ENCODE peak calls at places on chromosomes 4 and X, in eight cellular contexts. One of them, this sample, is unnamed. For H3K9me3, H3K4me1 and H3K36me3, the result is how much of the 10 kb centered on the place peaks cover.

GRCh38 chrX:53261573-53261972 is 19.8 kb downstream of the IQSEC2 start:
- DNase-seq in heart left ventricle: no peak
- DNase-seq in small intestine: no peak
- DNase-seq in mucosa of descending colon: no peak
- DNase-seq in CD8-positive, alpha-beta T cell: no peak
- DNase-seq in fibroblast of lung: no peak
- DNase-seq in tibial artery: no peak
- DNase-seq in SJSA1: no peak
- DNase-seq in this sample: no peak

GRCh38 chrX:147217334-147217733 is 402.8 kb upstream of the CXorf51A start:
- DNase-seq in small intestine: no peak
- DNase-seq in heart left ventricle: no peak
- DNase-seq in tibial artery: no peak
- DNase-seq in fibroblast of lung: no peak
- DNase-seq in SJSA1: no peak
- DNase-seq in CD8-positive, alpha-beta T cell: no peak
- DNase-seq in mucosa of descending colon: no peak
- DNase-seq in this sample: no peak

GRCh38 chr4:141905751-141906150 is 269.4 kb downstream of the IL15 start:
- DNase-seq in SJSA1: no peak
- DNase-seq in heart left ventricle: no peak
- DNase-seq in fibroblast of lung: peak
- DNase-seq in small intestine: no peak
- DNase-seq in mucosa of descending colon: no peak
- DNase-seq in CD8-positive, alpha-beta T cell: no peak
- DNase-seq in tibial artery: no peak
- DNase-seq in this sample: no peak

GRCh38 chr4:121096629-121097028 is 24.3 kb upstream of the NDNF start:
- DNase-seq in mucosa of descending colon: no peak
- DNase-seq in fibroblast of lung: peak
- DNase-seq in small intestine: peak
- DNase-seq in tibial artery: no peak
- DNase-seq in SJSA1: no peak
- DNase-seq in heart left ventricle: no peak
- DNase-seq in CD8-positive, alpha-beta T cell: no peak
- DNase-seq in this sample: no peak

GRCh38 chr4:122576261-122577188 is 44.3 kb downstream of the IL21 start:
- DNase-seq in heart left ventricle: no peak
- DNase-seq in fibroblast of lung: peak
- DNase-seq in CD8-positive, alpha-beta T cell: no peak
- DNase-seq in small intestine: peak
- DNase-seq in SJSA1: no peak
- DNase-seq in mucosa of descending colon: no peak
- DNase-seq in tibial artery: no peak
- DNase-seq in this sample: peak

GRCh38 chrX:35741142-35741541 is 57.0 kb upstream of the MAGEB16 start:
- DNase-seq in tibial artery: no peak
- DNase-seq in CD8-positive, alpha-beta T cell: no peak
- DNase-seq in fibroblast of lung: no peak
- DNase-seq in mucosa of descending colon: no peak
- DNase-seq in small intestine: no peak
- DNase-seq in heart left ventricle: no peak
- DNase-seq in SJSA1: no peak
- DNase-seq in this sample: no peak

GRCh38 chr4:185115827-185116232 is 27.2 kb upstream of the SLC25A4 start:
- DNase-seq in tibial artery: peak
- DNase-seq in small intestine: peak
- DNase-seq in SJSA1: no peak
- DNase-seq in CD8-positive, alpha-beta T cell: no peak
- DNase-seq in heart left ventricle: peak
- DNase-seq in mucosa of descending colon: peak
- DNase-seq in fibroblast of lung: peak
- DNase-seq in this sample: no peak

GRCh38 chr4:143351149-143351691 is 14.5 kb downstream of the GAB1 start:
- DNase-seq in CD8-positive, alpha-beta T cell: no peak
- DNase-seq in mucosa of descending colon: peak
- DNase-seq in fibroblast of lung: no peak
- DNase-seq in tibial artery: no peak
- DNase-seq in heart left ventricle: no peak
- DNase-seq in small intestine: no peak
- DNase-seq in SJSA1: no peak
- DNase-seq in this sample: no peak

GRCh38 chrX:119537487-119537886 is 27.7 kb downstream of the STEEP1 start:
- DNase-seq in SJSA1: no peak
- DNase-seq in tibial artery: no peak
- DNase-seq in fibroblast of lung: no peak
- DNase-seq in mucosa of descending colon: no peak
- DNase-seq in heart left ventricle: no peak
- DNase-seq in CD8-positive, alpha-beta T cell: no peak
- DNase-seq in small intestine: no peak
- DNase-seq in this sample: no peak

GRCh38 chrX:153703036-153703370 is 15.3 kb downstream of the SLC6A8 start:
- DNase-seq in small intestine: peak
- DNase-seq in SJSA1: no peak
- DNase-seq in heart left ventricle: peak
- DNase-seq in tibial artery: no peak
- DNase-seq in fibroblast of lung: peak
- DNase-seq in CD8-positive, alpha-beta T cell: no peak
- DNase-seq in mucosa of descending colon: peak
- DNase-seq in this sample: no peak

GRCh38 chr4:150588341-150588740 is 6.4 kb downstream of the MAB21L2 start:
- DNase-seq in CD8-positive, alpha-beta T cell: no peak
- DNase-seq in SJSA1: no peak
- DNase-seq in tibial artery: no peak
- DNase-seq in mucosa of descending colon: no peak
- DNase-seq in small intestine: no peak
- DNase-seq in heart left ventricle: no peak
- DNase-seq in fibroblast of lung: no peak
- DNase-seq in this sample: no peak

GRCh38 chr4:7817877-7818675 is 121.6 kb downstream of the AFAP1 start:
- DNase-seq in small intestine: no peak
- DNase-seq in fibroblast of lung: peak
- DNase-seq in mucosa of descending colon: no peak
- DNase-seq in CD8-positive, alpha-beta T cell: no peak
- DNase-seq in SJSA1: peak
- DNase-seq in tibial artery: no peak
- DNase-seq in heart left ventricle: peak
- DNase-seq in this sample: no peak

GRCh38 chr4:140097572-140097971 is 56.4 kb downstream of the MAML3 start:
- DNase-seq in heart left ventricle: no peak
- DNase-seq in SJSA1: no peak
- DNase-seq in fibroblast of lung: no peak
- DNase-seq in tibial artery: no peak
- DNase-seq in mucosa of descending colon: no peak
- DNase-seq in CD8-positive, alpha-beta T cell: no peak
- DNase-seq in small intestine: no peak
- DNase-seq in this sample: no peak

GRCh38 chrX:34655496-34656258 is 1.4 kb downstream of the TMEM47 start:
- DNase-seq in tibial artery: no peak
- DNase-seq in mucosa of descending colon: no peak
- DNase-seq in SJSA1: no peak
- DNase-seq in heart left ventricle: no peak
- DNase-seq in CD8-positive, alpha-beta T cell: no peak
- DNase-seq in fibroblast of lung: peak
- DNase-seq in small intestine: no peak
- DNase-seq in this sample: no peak

GRCh38 chr4:13912966-13913365 is 285.4 kb upstream of the BOD1L1 start:
- DNase-seq in heart left ventricle: no peak
- DNase-seq in small intestine: no peak
- DNase-seq in CD8-positive, alpha-beta T cell: no peak
- DNase-seq in tibial artery: no peak
- DNase-seq in fibroblast of lung: peak
- DNase-seq in mucosa of descending colon: no peak
- DNase-seq in SJSA1: no peak
- DNase-seq in this sample: no peak

GRCh38 chr4:103403619-103404018 is 205.5 kb upstream of the CENPE start:
- DNase-seq in tibial artery: no peak
- DNase-seq in CD8-positive, alpha-beta T cell: no peak
- DNase-seq in small intestine: no peak
- DNase-seq in SJSA1: no peak
- DNase-seq in heart left ventricle: no peak
- DNase-seq in fibroblast of lung: no peak
- DNase-seq in mucosa of descending colon: no peak
- DNase-seq in this sample: no peak

DNA sequence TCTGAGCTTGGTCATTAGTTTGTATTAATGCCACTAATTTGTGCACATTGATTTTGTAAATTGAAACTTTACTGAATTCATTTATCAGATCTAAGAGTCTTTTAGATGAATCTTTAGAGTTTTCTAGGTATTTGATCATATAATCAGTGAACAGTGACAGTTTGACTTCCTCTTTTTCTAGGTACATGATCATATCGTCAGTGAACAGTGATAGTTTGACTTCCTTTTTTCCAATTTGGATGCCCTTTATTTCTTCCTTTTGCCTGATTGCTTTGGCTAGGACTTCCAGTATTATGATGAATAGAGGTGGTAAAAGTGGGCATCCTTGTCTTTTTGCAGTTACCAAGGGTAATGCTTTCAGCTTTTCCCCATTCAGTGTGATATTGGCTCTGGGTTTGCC is 421.4 kb upstream of the CPXCR1 start:
- DNase-seq in fibroblast of lung: no peak
- DNase-seq in mucosa of descending colon: no peak
- DNase-seq in heart left ventricle: no peak
- DNase-seq in tibial artery: no peak
- DNase-seq in small intestine: no peak
- DNase-seq in CD8-positive, alpha-beta T cell: no peak
- DNase-seq in SJSA1: no peak
- DNase-seq in this sample: no peak
- H3K9me3 ChIP-seq in fibroblast of lung: under half
- H3K9me3 ChIP-seq in mucosa of descending colon: under half
- H3K9me3 ChIP-seq in heart left ventricle: under half
- H3K9me3 ChIP-seq in tibial artery: under half
- H3K9me3 ChIP-seq in small intestine: under half
- H3K9me3 ChIP-seq in CD8-positive, alpha-beta T cell: under half
- H3K9me3 ChIP-seq in SJSA1: under half
- H3K9me3 ChIP-seq in this sample: under half

DNA sequence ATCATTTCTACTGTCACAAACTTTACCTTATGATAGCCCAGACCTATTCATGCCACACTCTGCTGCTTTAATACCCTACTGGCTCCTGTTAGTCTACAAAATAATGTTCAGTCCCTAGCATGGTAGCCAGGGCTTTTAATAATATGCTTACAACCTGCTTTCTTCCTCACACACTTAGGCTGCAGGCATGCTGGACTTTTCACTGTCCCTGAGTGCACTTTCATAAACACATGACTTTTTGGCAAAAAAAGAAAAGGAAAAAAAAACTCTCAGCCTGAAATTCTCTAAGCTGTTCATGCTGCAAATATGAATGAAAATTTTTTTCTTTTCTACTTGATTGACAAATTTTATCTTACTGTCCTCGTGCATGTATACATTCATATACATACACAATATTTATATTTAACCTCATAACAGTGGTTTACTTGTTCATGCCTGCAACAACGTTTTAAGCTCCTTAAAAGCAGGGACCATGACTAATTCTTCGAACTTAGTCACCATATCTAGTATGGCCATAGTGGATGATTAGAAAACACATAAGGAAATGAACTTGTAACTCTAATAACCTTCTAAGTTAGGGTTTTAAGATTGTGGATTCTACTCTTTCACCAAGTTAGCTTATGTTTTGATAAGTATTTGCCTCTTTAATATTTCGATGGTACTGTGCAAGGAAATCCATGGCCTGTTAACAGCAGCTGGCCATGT is 229.5 kb downstream of the SPCS3 start:
- DNase-seq in SJSA1: no peak
- DNase-seq in heart left ventricle: no peak
- DNase-seq in tibial artery: no peak
- DNase-seq in mucosa of descending colon: no peak
- DNase-seq in small intestine: no peak
- DNase-seq in CD8-positive, alpha-beta T cell: no peak
- DNase-seq in fibroblast of lung: peak
- DNase-seq in this sample: no peak
- H3K4me1 ChIP-seq in SJSA1: under half
- H3K4me1 ChIP-seq in heart left ventricle: under half
- H3K4me1 ChIP-seq in tibial artery: under half
- H3K4me1 ChIP-seq in mucosa of descending colon: under half
- H3K4me1 ChIP-seq in small intestine: under half
- H3K4me1 ChIP-seq in CD8-positive, alpha-beta T cell: under half
- H3K4me1 ChIP-seq in fibroblast of lung: under half
- H3K4me1 ChIP-seq in this sample: under half

GRCh38 chr4:181364504-181364903 is 878.7 kb upstream of the TENM3 start:
- DNase-seq in CD8-positive, alpha-beta T cell: no peak
- DNase-seq in heart left ventricle: no peak
- DNase-seq in SJSA1: no peak
- DNase-seq in tibial artery: no peak
- DNase-seq in fibroblast of lung: no peak
- DNase-seq in small intestine: no peak
- DNase-seq in mucosa of descending colon: no peak
- DNase-seq in this sample: no peak
- H3K36me3 ChIP-seq in CD8-positive, alpha-beta T cell: under half
- H3K36me3 ChIP-seq in heart left ventricle: under half
- H3K36me3 ChIP-seq in SJSA1: under half
- H3K36me3 ChIP-seq in tibial artery: under half
- H3K36me3 ChIP-seq in fibroblast of lung: under half
- H3K36me3 ChIP-seq in small intestine: under half
- H3K36me3 ChIP-seq in mucosa of descending colon: under half
- H3K36me3 ChIP-seq in this sample: under half

GRCh38 chr4:566035-566434 is 10.1 kb downstream of the TMEM271 start:
- DNase-seq in small intestine: no peak
- DNase-seq in heart left ventricle: no peak
- DNase-seq in fibroblast of lung: no peak
- DNase-seq in tibial artery: no peak
- DNase-seq in mucosa of descending colon: no peak
- DNase-seq in CD8-positive, alpha-beta T cell: no peak
- DNase-seq in SJSA1: no peak
- DNase-seq in this sample: no peak

GRCh38 chr4:555566-556275 is 20.4 kb downstream of the TMEM271 start:
- DNase-seq in CD8-positive, alpha-beta T cell: no peak
- DNase-seq in fibroblast of lung: no peak
- DNase-seq in small intestine: no peak
- DNase-seq in SJSA1: no peak
- DNase-seq in tibial artery: peak
- DNase-seq in heart left ventricle: no peak
- DNase-seq in mucosa of descending colon: no peak
- DNase-seq in this sample: no peak

GRCh38 chr4:561456-561855 is 14.6 kb downstream of the TMEM271 start:
- DNase-seq in tibial artery: no peak
- DNase-seq in mucosa of descending colon: no peak
- DNase-seq in fibroblast of lung: no peak
- DNase-seq in SJSA1: no peak
- DNase-seq in heart left ventricle: no peak
- DNase-seq in CD8-positive, alpha-beta T cell: no peak
- DNase-seq in small intestine: no peak
- DNase-seq in this sample: no peak

GRCh38 chr4:560731-561211 is 15.3 kb downstream of the TMEM271 start:
- DNase-seq in fibroblast of lung: no peak
- DNase-seq in SJSA1: no peak
- DNase-seq in CD8-positive, alpha-beta T cell: no peak
- DNase-seq in heart left ventricle: no peak
- DNase-seq in small intestine: no peak
- DNase-seq in tibial artery: no peak
- DNase-seq in mucosa of descending colon: no peak
- DNase-seq in this sample: no peak

DNA sequence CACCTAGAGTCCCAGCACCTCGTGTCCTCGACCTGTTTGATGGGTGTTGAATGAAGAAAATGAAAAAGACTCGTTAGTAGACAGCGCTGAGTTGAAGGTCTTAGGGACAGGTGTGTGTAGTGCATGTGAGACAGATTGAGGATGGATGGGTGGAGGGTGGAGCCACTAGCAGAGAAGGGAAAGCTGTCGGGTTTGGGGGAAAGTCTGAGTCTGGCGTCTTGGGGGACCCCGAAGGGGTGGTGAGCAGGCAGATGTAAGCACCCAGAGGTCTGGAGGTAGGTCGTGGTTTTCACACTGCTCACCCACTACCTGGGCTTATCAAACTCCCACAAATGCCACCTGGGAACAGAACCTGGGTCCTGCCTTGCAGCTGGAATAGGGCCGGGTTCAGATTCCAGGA is 16.0 kb downstream of the TMEM271 start:
- DNase-seq in SJSA1: no peak
- DNase-seq in fibroblast of lung: no peak
- DNase-seq in tibial artery: no peak
- DNase-seq in small intestine: no peak
- DNase-seq in CD8-positive, alpha-beta T cell: no peak
- DNase-seq in heart left ventricle: no peak
- DNase-seq in mucosa of descending colon: no peak
- DNase-seq in this sample: no peak
- H3K9me3 ChIP-seq in SJSA1: under half
- H3K9me3 ChIP-seq in fibroblast of lung: under half
- H3K9me3 ChIP-seq in tibial artery: under half
- H3K9me3 ChIP-seq in small intestine: under half
- H3K9me3 ChIP-seq in CD8-positive, alpha-beta T cell: under half
- H3K9me3 ChIP-seq in heart left ventricle: under half
- H3K9me3 ChIP-seq in mucosa of descending colon: under half
- H3K9me3 ChIP-seq in this sample: under half